ENCODE peak calls at places on chromosome 19, in nine cellular contexts. One of them, this sample, is unnamed.

GRCh38 chr19:2728783-2729387 is 7.7 kb upstream of the DIRAS1 start:
- DNase-seq in prostate gland: no peak
- DNase-seq in Panc1: no peak
- DNase-seq in suprapubic skin: peak
- DNase-seq in breast epithelium: no peak
- DNase-seq in stomach: no peak
- DNase-seq in sigmoid colon: no peak
- DNase-seq in HL-60: no peak
- DNase-seq in SK-N-MC: no peak
- DNase-seq in this sample: no peak

GRCh38 chr19:17075860-17076538 is 422 bp downstream of the MYO9B start:
- DNase-seq in Panc1: no peak
- DNase-seq in SK-N-MC: no peak
- DNase-seq in sigmoid colon: peak
- DNase-seq in prostate gland: no peak
- DNase-seq in suprapubic skin: peak
- DNase-seq in stomach: peak
- DNase-seq in breast epithelium: no peak
- DNase-seq in HL-60: peak
- DNase-seq in this sample: no peak

GRCh38 chr19:39927076-39927475 is 7.4 kb downstream of the FCGBP start:
- DNase-seq in suprapubic skin: peak
- DNase-seq in SK-N-MC: no peak
- DNase-seq in HL-60: no peak
- DNase-seq in stomach: peak
- DNase-seq in Panc1: no peak
- DNase-seq in prostate gland: no peak
- DNase-seq in breast epithelium: no peak
- DNase-seq in sigmoid colon: no peak
- DNase-seq in this sample: no peak

GRCh38 chr19:32407004-32407992 is 1.7 kb downstream of the DPY19L3 start:
- DNase-seq in sigmoid colon: peak
- DNase-seq in breast epithelium: no peak
- DNase-seq in suprapubic skin: no peak
- DNase-seq in SK-N-MC: no peak
- DNase-seq in stomach: peak
- DNase-seq in HL-60: no peak
- DNase-seq in Panc1: no peak
- DNase-seq in prostate gland: peak
- DNase-seq in this sample: no peak

GRCh38 chr19:57016491-57016890 is 103.3 kb upstream of the USP29 start:
- DNase-seq in SK-N-MC: no peak
- DNase-seq in stomach: no peak
- DNase-seq in suprapubic skin: no peak
- DNase-seq in HL-60: no peak
- DNase-seq in Panc1: no peak
- DNase-seq in prostate gland: no peak
- DNase-seq in sigmoid colon: peak
- DNase-seq in breast epithelium: no peak
- DNase-seq in this sample: no peak

GRCh38 chr19:16457195-16457953 is 14.4 kb downstream of the EPS15L1 start:
- DNase-seq in sigmoid colon: peak
- DNase-seq in HL-60: no peak
- DNase-seq in suprapubic skin: peak
- DNase-seq in breast epithelium: no peak
- DNase-seq in Panc1: no peak
- DNase-seq in SK-N-MC: no peak
- DNase-seq in prostate gland: no peak
- DNase-seq in stomach: peak
- DNase-seq in this sample: no peak

GRCh38 chr19:14318873-14319272 is 62.4 kb upstream of the ADGRE5 start:
- DNase-seq in suprapubic skin: no peak
- DNase-seq in HL-60: no peak
- DNase-seq in Panc1: no peak
- DNase-seq in prostate gland: no peak
- DNase-seq in breast epithelium: no peak
- DNase-seq in stomach: no peak
- DNase-seq in sigmoid colon: no peak
- DNase-seq in SK-N-MC: no peak
- DNase-seq in this sample: no peak

GRCh38 chr19:35736913-35737886 is 5.1 kb downstream of the IGFLR1 start:
- DNase-seq in stomach: no peak
- DNase-seq in Panc1: no peak
- DNase-seq in HL-60: no peak
- DNase-seq in prostate gland: no peak
- DNase-seq in suprapubic skin: no peak
- DNase-seq in breast epithelium: no peak
- DNase-seq in SK-N-MC: no peak
- DNase-seq in sigmoid colon: no peak
- DNase-seq in this sample: peak

GRCh38 chr19:31450696-31451095 is 101.5 kb upstream of the TSHZ3 start:
- DNase-seq in HL-60: no peak
- DNase-seq in suprapubic skin: no peak
- DNase-seq in stomach: no peak
- DNase-seq in SK-N-MC: no peak
- DNase-seq in sigmoid colon: no peak
- DNase-seq in Panc1: no peak
- DNase-seq in prostate gland: no peak
- DNase-seq in breast epithelium: no peak
- DNase-seq in this sample: no peak

GRCh38 chr19:34355201-34355600 is 9.8 kb upstream of the GPI start:
- DNase-seq in HL-60: no peak
- DNase-seq in sigmoid colon: no peak
- DNase-seq in Panc1: no peak
- DNase-seq in prostate gland: no peak
- DNase-seq in stomach: no peak
- DNase-seq in breast epithelium: no peak
- DNase-seq in SK-N-MC: no peak
- DNase-seq in suprapubic skin: no peak
- DNase-seq in this sample: no peak

GRCh38 chr19:38318595-38319142 is 976 bp upstream of the KCNK6 start:
- DNase-seq in breast epithelium: no peak
- DNase-seq in stomach: no peak
- DNase-seq in SK-N-MC: no peak
- DNase-seq in HL-60: no peak
- DNase-seq in sigmoid colon: peak
- DNase-seq in suprapubic skin: no peak
- DNase-seq in Panc1: no peak
- DNase-seq in prostate gland: peak
- DNase-seq in this sample: no peak

GRCh38 chr19:9966448-9966847 is 30.1 kb upstream of the OLFM2 start:
- DNase-seq in breast epithelium: no peak
- DNase-seq in sigmoid colon: no peak
- DNase-seq in suprapubic skin: no peak
- DNase-seq in stomach: no peak
- DNase-seq in prostate gland: no peak
- DNase-seq in HL-60: no peak
- DNase-seq in SK-N-MC: no peak
- DNase-seq in Panc1: no peak
- DNase-seq in this sample: no peak

GRCh38 chr19:34321735-34322134 is 43.3 kb upstream of the GPI start:
- DNase-seq in HL-60: no peak
- DNase-seq in suprapubic skin: no peak
- DNase-seq in stomach: no peak
- DNase-seq in Panc1: no peak
- DNase-seq in sigmoid colon: peak
- DNase-seq in SK-N-MC: no peak
- DNase-seq in prostate gland: no peak
- DNase-seq in breast epithelium: no peak
- DNase-seq in this sample: no peak

GRCh38 chr19:18839465-18840287 is 7.9 kb downstream of the UPF1 start:
- DNase-seq in Panc1: no peak
- DNase-seq in suprapubic skin: no peak
- DNase-seq in HL-60: no peak
- DNase-seq in prostate gland: no peak
- DNase-seq in breast epithelium: no peak
- DNase-seq in SK-N-MC: no peak
- DNase-seq in sigmoid colon: no peak
- DNase-seq in stomach: peak
- DNase-seq in this sample: peak
- TF ChIP-seq POLR2AphosphoS5 in Panc1: no peak
- TF ChIP-seq POLR2AphosphoS5 in suprapubic skin: no peak
- TF ChIP-seq POLR2AphosphoS5 in HL-60: peak
- TF ChIP-seq POLR2AphosphoS5 in prostate gland: no peak
- TF ChIP-seq POLR2AphosphoS5 in breast epithelium: no peak
- TF ChIP-seq POLR2AphosphoS5 in SK-N-MC: no peak
- TF ChIP-seq POLR2AphosphoS5 in sigmoid colon: no peak
- TF ChIP-seq POLR2AphosphoS5 in stomach: no peak
- TF ChIP-seq POLR2AphosphoS5 in this sample: no peak

GRCh38 chr19:51702754-51703654 is 9.9 kb downstream of the SPACA6 start:
- DNase-seq in HL-60: no peak
- DNase-seq in SK-N-MC: no peak
- DNase-seq in sigmoid colon: peak
- DNase-seq in suprapubic skin: peak
- DNase-seq in stomach: peak
- DNase-seq in breast epithelium: peak
- DNase-seq in prostate gland: peak
- DNase-seq in Panc1: no peak
- DNase-seq in this sample: no peak

GRCh38 chr19:51703655-51704515 is 10.8 kb downstream of the SPACA6 start:
- DNase-seq in prostate gland: peak
- DNase-seq in Panc1: peak
- DNase-seq in SK-N-MC: no peak
- DNase-seq in sigmoid colon: peak
- DNase-seq in HL-60: peak
- DNase-seq in stomach: peak
- DNase-seq in suprapubic skin: peak
- DNase-seq in breast epithelium: peak
- DNase-seq in this sample: peak

GRCh38 chr19:51701468-51702100 is 8.5 kb downstream of the SPACA6 start:
- DNase-seq in sigmoid colon: no peak
- DNase-seq in SK-N-MC: no peak
- DNase-seq in prostate gland: no peak
- DNase-seq in HL-60: no peak
- DNase-seq in Panc1: no peak
- DNase-seq in suprapubic skin: no peak
- DNase-seq in stomach: no peak
- DNase-seq in breast epithelium: no peak
- DNase-seq in this sample: no peak

GRCh38 chr19:51704601-51705000 is 11.5 kb downstream of the SPACA6 start:
- DNase-seq in breast epithelium: no peak
- DNase-seq in prostate gland: no peak
- DNase-seq in sigmoid colon: no peak
- DNase-seq in SK-N-MC: no peak
- DNase-seq in Panc1: no peak
- DNase-seq in HL-60: no peak
- DNase-seq in stomach: no peak
- DNase-seq in suprapubic skin: peak
- DNase-seq in this sample: no peak

DNA sequence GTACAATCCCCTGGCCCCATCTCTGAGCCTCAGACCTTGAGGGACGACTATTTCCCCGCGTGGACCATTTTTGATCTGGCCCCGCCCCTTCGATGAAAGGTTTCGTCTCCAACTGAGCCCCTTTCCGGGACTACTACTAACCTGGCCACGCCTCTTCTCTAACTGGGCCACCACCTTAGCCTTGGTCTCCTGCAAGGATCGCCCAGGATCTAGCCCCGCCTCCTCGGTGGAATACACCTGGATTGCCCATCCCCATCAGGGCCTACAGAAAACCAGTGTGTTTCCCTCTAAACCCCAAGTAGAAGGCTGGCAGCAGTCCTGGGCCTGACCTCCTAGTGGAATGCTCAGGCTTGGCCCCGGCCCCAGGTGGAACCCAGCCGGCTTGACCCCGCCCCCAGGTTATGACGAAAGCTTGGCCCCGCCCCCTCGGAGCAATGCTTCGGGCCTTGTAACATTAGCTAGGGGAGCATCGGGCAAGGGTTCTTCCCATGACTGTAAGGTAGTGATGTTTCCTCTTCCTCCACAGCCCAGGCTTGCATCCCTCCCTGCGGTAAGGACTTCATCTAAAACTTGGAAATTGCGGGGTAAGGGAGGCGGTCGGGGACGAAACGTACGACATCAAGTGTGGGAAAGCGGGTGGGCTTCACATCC is 9.1 kb downstream of the SPACA6 start:
- DNase-seq in breast epithelium: peak
- DNase-seq in SK-N-MC: no peak
- DNase-seq in sigmoid colon: peak
- DNase-seq in HL-60: no peak
- DNase-seq in prostate gland: peak
- DNase-seq in suprapubic skin: peak
- DNase-seq in stomach: peak
- DNase-seq in Panc1: no peak
- DNase-seq in this sample: no peak
- TF ChIP-seq POLR2AphosphoS5 in breast epithelium: no peak
- TF ChIP-seq POLR2AphosphoS5 in SK-N-MC: peak
- TF ChIP-seq POLR2AphosphoS5 in sigmoid colon: peak
- TF ChIP-seq POLR2AphosphoS5 in HL-60: no peak
- TF ChIP-seq POLR2AphosphoS5 in prostate gland: peak
- TF ChIP-seq POLR2AphosphoS5 in suprapubic skin: no peak
- TF ChIP-seq POLR2AphosphoS5 in stomach: no peak
- TF ChIP-seq POLR2AphosphoS5 in Panc1: no peak
- TF ChIP-seq POLR2AphosphoS5 in this sample: no peak

GRCh38 chr19:49148784-49149651 is 6.2 kb downstream of the HRC start:
- DNase-seq in sigmoid colon: peak
- DNase-seq in prostate gland: peak
- DNase-seq in suprapubic skin: peak
- DNase-seq in breast epithelium: peak
- DNase-seq in stomach: peak
- DNase-seq in HL-60: peak
- DNase-seq in SK-N-MC: peak
- DNase-seq in Panc1: peak
- DNase-seq in this sample: peak
- TF ChIP-seq POLR2AphosphoS5 in sigmoid colon: peak
- TF ChIP-seq POLR2AphosphoS5 in prostate gland: peak
- TF ChIP-seq POLR2AphosphoS5 in suprapubic skin: no peak
- TF ChIP-seq POLR2AphosphoS5 in breast epithelium: no peak
- TF ChIP-seq POLR2AphosphoS5 in stomach: peak
- TF ChIP-seq POLR2AphosphoS5 in HL-60: no peak
- TF ChIP-seq POLR2AphosphoS5 in SK-N-MC: peak
- TF ChIP-seq POLR2AphosphoS5 in Panc1: no peak
- TF ChIP-seq POLR2AphosphoS5 in this sample: no peak

GRCh38 chr19:918481-919156 is 1.5 kb downstream of the KISS1R start:
- DNase-seq in breast epithelium: no peak
- DNase-seq in prostate gland: no peak
- DNase-seq in stomach: no peak
- DNase-seq in SK-N-MC: no peak
- DNase-seq in HL-60: no peak
- DNase-seq in suprapubic skin: no peak
- DNase-seq in Panc1: no peak
- DNase-seq in sigmoid colon: no peak
- DNase-seq in this sample: no peak

GRCh38 chr19:917323-918151 is at the start of gene KISS1R:
- DNase-seq in prostate gland: no peak
- DNase-seq in sigmoid colon: no peak
- DNase-seq in Panc1: no peak
- DNase-seq in stomach: peak
- DNase-seq in breast epithelium: no peak
- DNase-seq in SK-N-MC: no peak
- DNase-seq in suprapubic skin: no peak
- DNase-seq in HL-60: no peak
- DNase-seq in this sample: no peak

GRCh38 chr19:919157-920050 is 2.3 kb downstream of the KISS1R start:
- DNase-seq in SK-N-MC: no peak
- DNase-seq in prostate gland: no peak
- DNase-seq in breast epithelium: no peak
- DNase-seq in stomach: no peak
- DNase-seq in suprapubic skin: no peak
- DNase-seq in Panc1: no peak
- DNase-seq in sigmoid colon: no peak
- DNase-seq in HL-60: no peak
- DNase-seq in this sample: no peak

GRCh38 chr19:918152-918437 is 962 bp downstream of the KISS1R start:
- DNase-seq in breast epithelium: no peak
- DNase-seq in Panc1: no peak
- DNase-seq in stomach: no peak
- DNase-seq in prostate gland: no peak
- DNase-seq in sigmoid colon: no peak
- DNase-seq in SK-N-MC: no peak
- DNase-seq in suprapubic skin: no peak
- DNase-seq in HL-60: no peak
- DNase-seq in this sample: no peak

GRCh38 chr19:920051-920857 is 3.1 kb downstream of the KISS1R start:
- DNase-seq in Panc1: no peak
- DNase-seq in stomach: no peak
- DNase-seq in sigmoid colon: no peak
- DNase-seq in breast epithelium: no peak
- DNase-seq in HL-60: no peak
- DNase-seq in suprapubic skin: no peak
- DNase-seq in prostate gland: no peak
- DNase-seq in SK-N-MC: no peak
- DNase-seq in this sample: no peak
- TF ChIP-seq POLR2AphosphoS5 in Panc1: no peak
- TF ChIP-seq POLR2AphosphoS5 in stomach: no peak
- TF ChIP-seq POLR2AphosphoS5 in sigmoid colon: no peak
- TF ChIP-seq POLR2AphosphoS5 in breast epithelium: no peak
- TF ChIP-seq POLR2AphosphoS5 in HL-60: no peak
- TF ChIP-seq POLR2AphosphoS5 in suprapubic skin: no peak
- TF ChIP-seq POLR2AphosphoS5 in prostate gland: no peak
- TF ChIP-seq POLR2AphosphoS5 in SK-N-MC: no peak
- TF ChIP-seq POLR2AphosphoS5 in this sample: no peak

This sample was measured in GM12891.